ENCODE peak calls at places on chromosomes 11 and 22, in nine cellular contexts. One of them, this sample, is unnamed.

GRCh38 chr22:45968751-45969413 is 8.1 kb downstream of the WNT7B start:
- DNase-seq in heart right ventricle: no peak
- DNase-seq in CD8-positive, alpha-beta T cell: no peak
- DNase-seq in mucosa of descending colon: no peak
- DNase-seq in OCI-LY7: no peak
- DNase-seq in foreskin fibroblast: peak; percentile 44
- DNase-seq in mammary epithelial cell: peak; percentile 86
- DNase-seq in HCT116: peak; percentile 50
- DNase-seq in AG04450: peak; percentile 66
- DNase-seq in this sample: no peak

GRCh38 chr11:111960916-111961315 is 23.8 kb downstream of the DIXDC1 start:
- DNase-seq in HCT116: no peak
- DNase-seq in foreskin fibroblast: no peak
- DNase-seq in AG04450: no peak
- DNase-seq in OCI-LY7: no peak
- DNase-seq in mucosa of descending colon: peak; percentile 55
- DNase-seq in mammary epithelial cell: peak; percentile 96
- DNase-seq in CD8-positive, alpha-beta T cell: no peak
- DNase-seq in heart right ventricle: no peak
- DNase-seq in this sample: no peak

GRCh38 chr11:13939952-13940610 is 22.4 kb upstream of the SPON1 start:
- DNase-seq in HCT116: peak; percentile 44
- DNase-seq in mammary epithelial cell: peak; percentile 64
- DNase-seq in foreskin fibroblast: peak; percentile 53
- DNase-seq in AG04450: no peak
- DNase-seq in CD8-positive, alpha-beta T cell: no peak
- DNase-seq in heart right ventricle: no peak
- DNase-seq in OCI-LY7: no peak
- DNase-seq in mucosa of descending colon: no peak
- DNase-seq in this sample: no peak

GRCh38 chr22:47408409-47408808 is 646.0 kb downstream of the TBC1D22A start:
- DNase-seq in AG04450: no peak
- DNase-seq in mammary epithelial cell: no peak
- DNase-seq in heart right ventricle: no peak
- DNase-seq in CD8-positive, alpha-beta T cell: no peak
- DNase-seq in mucosa of descending colon: no peak
- DNase-seq in OCI-LY7: no peak
- DNase-seq in foreskin fibroblast: no peak
- DNase-seq in HCT116: no peak
- DNase-seq in this sample: no peak

GRCh38 chr11:119916568-119916967 is 187.6 kb upstream of the NECTIN1 start:
- DNase-seq in HCT116: no peak
- DNase-seq in AG04450: no peak
- DNase-seq in CD8-positive, alpha-beta T cell: no peak
- DNase-seq in OCI-LY7: no peak
- DNase-seq in mucosa of descending colon: no peak
- DNase-seq in mammary epithelial cell: no peak
- DNase-seq in heart right ventricle: no peak
- DNase-seq in foreskin fibroblast: no peak
- DNase-seq in this sample: no peak

GRCh38 chr11:87425943-87426342 is 388.2 kb downstream of the TMEM135 start:
- DNase-seq in CD8-positive, alpha-beta T cell: no peak
- DNase-seq in AG04450: no peak
- DNase-seq in mammary epithelial cell: no peak
- DNase-seq in OCI-LY7: no peak
- DNase-seq in HCT116: no peak
- DNase-seq in foreskin fibroblast: peak; percentile 44
- DNase-seq in mucosa of descending colon: no peak
- DNase-seq in heart right ventricle: no peak
- DNase-seq in this sample: no peak

GRCh38 chr11:104291646-104292045 is 127.7 kb upstream of the PDGFD start:
- DNase-seq in AG04450: no peak
- DNase-seq in HCT116: no peak
- DNase-seq in CD8-positive, alpha-beta T cell: no peak
- DNase-seq in heart right ventricle: no peak
- DNase-seq in foreskin fibroblast: no peak
- DNase-seq in mucosa of descending colon: no peak
- DNase-seq in mammary epithelial cell: no peak
- DNase-seq in OCI-LY7: no peak
- DNase-seq in this sample: no peak

GRCh38 chr22:30460147-30460546 is 11.7 kb downstream of the SEC14L3 start:
- DNase-seq in CD8-positive, alpha-beta T cell: no peak
- DNase-seq in OCI-LY7: no peak
- DNase-seq in AG04450: no peak
- DNase-seq in foreskin fibroblast: no peak
- DNase-seq in HCT116: no peak
- DNase-seq in heart right ventricle: no peak
- DNase-seq in mammary epithelial cell: no peak
- DNase-seq in mucosa of descending colon: no peak
- DNase-seq in this sample: no peak

GRCh38 chr22:44026630-44027511 is 2.8 kb downstream of the PARVB start:
- DNase-seq in HCT116: no peak
- DNase-seq in mammary epithelial cell: no peak
- DNase-seq in heart right ventricle: peak; percentile 88
- DNase-seq in foreskin fibroblast: no peak
- DNase-seq in mucosa of descending colon: peak; percentile 88
- DNase-seq in OCI-LY7: peak; percentile 79
- DNase-seq in AG04450: no peak
- DNase-seq in CD8-positive, alpha-beta T cell: peak; percentile 58
- DNase-seq in this sample: peak; percentile 93

GRCh38 chr22:23552573-23552972 is 27.5 kb downstream of the IGLL1 start:
- DNase-seq in heart right ventricle: no peak
- DNase-seq in AG04450: no peak
- DNase-seq in CD8-positive, alpha-beta T cell: no peak
- DNase-seq in mucosa of descending colon: no peak
- DNase-seq in HCT116: no peak
- DNase-seq in mammary epithelial cell: no peak
- DNase-seq in OCI-LY7: no peak
- DNase-seq in foreskin fibroblast: no peak
- DNase-seq in this sample: no peak

GRCh38 chr11:28833670-28834069 is 725.5 kb downstream of the METTL15 start:
- DNase-seq in HCT116: no peak
- DNase-seq in heart right ventricle: no peak
- DNase-seq in mammary epithelial cell: peak; percentile 82
- DNase-seq in AG04450: peak; percentile 85
- DNase-seq in foreskin fibroblast: peak; percentile 86
- DNase-seq in OCI-LY7: no peak
- DNase-seq in mucosa of descending colon: no peak
- DNase-seq in CD8-positive, alpha-beta T cell: no peak
- DNase-seq in this sample: no peak

GRCh38 chr11:66969584-66970205 is 5.4 kb upstream of the C11orf86 start:
- DNase-seq in HCT116: no peak
- DNase-seq in mammary epithelial cell: no peak
- DNase-seq in foreskin fibroblast: peak; percentile 84
- DNase-seq in AG04450: peak; percentile 66
- DNase-seq in heart right ventricle: no peak
- DNase-seq in mucosa of descending colon: no peak
- DNase-seq in OCI-LY7: no peak
- DNase-seq in CD8-positive, alpha-beta T cell: no peak
- DNase-seq in this sample: no peak

GRCh38 chr11:6611092-6612007 is 666 bp downstream of the TAF10 start:
- DNase-seq in HCT116: no peak
- DNase-seq in foreskin fibroblast: no peak
- DNase-seq in CD8-positive, alpha-beta T cell: peak; percentile 46
- DNase-seq in mucosa of descending colon: peak; percentile 80
- DNase-seq in mammary epithelial cell: peak; percentile 14
- DNase-seq in heart right ventricle: peak; percentile 43
- DNase-seq in OCI-LY7: peak; percentile 30
- DNase-seq in AG04450: no peak
- DNase-seq in this sample: no peak

GRCh38 chr11:107567739-107568335 is 2.3 kb upstream of the ALKBH8 start:
- DNase-seq in CD8-positive, alpha-beta T cell: no peak
- DNase-seq in HCT116: no peak
- DNase-seq in AG04450: no peak
- DNase-seq in mammary epithelial cell: no peak
- DNase-seq in OCI-LY7: peak; percentile 80
- DNase-seq in mucosa of descending colon: no peak
- DNase-seq in heart right ventricle: no peak
- DNase-seq in foreskin fibroblast: no peak
- DNase-seq in this sample: peak; percentile 44

GRCh38 chr11:123064268-123064657 is 2.3 kb upstream of the HSPA8 start:
- DNase-seq in AG04450: no peak
- DNase-seq in heart right ventricle: no peak
- DNase-seq in HCT116: no peak
- DNase-seq in mucosa of descending colon: no peak
- DNase-seq in OCI-LY7: peak; percentile 14
- DNase-seq in foreskin fibroblast: no peak
- DNase-seq in CD8-positive, alpha-beta T cell: no peak
- DNase-seq in mammary epithelial cell: no peak
- DNase-seq in this sample: no peak
- H3K4me3 ChIP-seq in AG04450: no peak overlapping the region
- H3K4me3 ChIP-seq in heart right ventricle: peak overlapping the region; percentile 81
- H3K4me3 ChIP-seq in HCT116: peak overlapping the region; percentile 62
- H3K4me3 ChIP-seq in mucosa of descending colon: no peak overlapping the region
- H3K4me3 ChIP-seq in OCI-LY7: peak overlapping the region; percentile 96
- H3K4me3 ChIP-seq in foreskin fibroblast: peak overlapping the region; percentile 7
- H3K4me3 ChIP-seq in CD8-positive, alpha-beta T cell: peak overlapping the region; percentile 70
- H3K4me3 ChIP-seq in mammary epithelial cell: no peak overlapping the region
- H3K4me3 ChIP-seq in this sample: peak overlapping the region; percentile 88

GRCh38 chr11:34653851-34654490 is 33.1 kb downstream of the EHF start:
- DNase-seq in mucosa of descending colon: peak; percentile 57
- DNase-seq in foreskin fibroblast: peak; percentile 99
- DNase-seq in AG04450: peak; percentile 82
- DNase-seq in OCI-LY7: no peak
- DNase-seq in HCT116: peak; percentile 93
- DNase-seq in heart right ventricle: no peak
- DNase-seq in mammary epithelial cell: peak; percentile 98
- DNase-seq in CD8-positive, alpha-beta T cell: no peak
- DNase-seq in this sample: no peak
- TF ChIP-seq CTCF in mucosa of descending colon: no peak
- TF ChIP-seq CTCF in foreskin fibroblast: peak; percentile 6
- TF ChIP-seq CTCF in AG04450: peak; percentile 20
- TF ChIP-seq CTCF in OCI-LY7: no peak
- TF ChIP-seq CTCF in HCT116: no peak
- TF ChIP-seq CTCF in heart right ventricle: no peak
- TF ChIP-seq CTCF in mammary epithelial cell: no peak
- TF ChIP-seq CTCF in CD8-positive, alpha-beta T cell: no peak
- TF ChIP-seq CTCF in this sample: no peak

GRCh38 chr11:908273-908672 is 2.3 kb downstream of the CHID1 start:
- DNase-seq in foreskin fibroblast: no peak
- DNase-seq in heart right ventricle: no peak
- DNase-seq in HCT116: no peak
- DNase-seq in mammary epithelial cell: peak; percentile 21
- DNase-seq in OCI-LY7: no peak
- DNase-seq in AG04450: no peak
- DNase-seq in CD8-positive, alpha-beta T cell: no peak
- DNase-seq in mucosa of descending colon: no peak
- DNase-seq in this sample: no peak

GRCh38 chr11:910044-910588 is 494 bp downstream of the CHID1 start:
- DNase-seq in AG04450: no peak
- DNase-seq in heart right ventricle: no peak
- DNase-seq in foreskin fibroblast: no peak
- DNase-seq in CD8-positive, alpha-beta T cell: no peak
- DNase-seq in mucosa of descending colon: no peak
- DNase-seq in mammary epithelial cell: no peak
- DNase-seq in HCT116: no peak
- DNase-seq in OCI-LY7: peak; percentile 25
- DNase-seq in this sample: no peak

GRCh38 chr11:910589-911030 is at the start of gene CHID1:
- DNase-seq in mammary epithelial cell: peak; percentile 86
- DNase-seq in mucosa of descending colon: peak; percentile 92
- DNase-seq in AG04450: no peak
- DNase-seq in HCT116: peak; percentile 51
- DNase-seq in OCI-LY7: peak; percentile 89
- DNase-seq in heart right ventricle: peak; percentile 86
- DNase-seq in foreskin fibroblast: peak; percentile 78
- DNase-seq in CD8-positive, alpha-beta T cell: peak; percentile 79
- DNase-seq in this sample: peak; percentile 39

GRCh38 chr11:907668-908067 is 2.9 kb downstream of the CHID1 start:
- DNase-seq in foreskin fibroblast: no peak
- DNase-seq in heart right ventricle: no peak
- DNase-seq in AG04450: no peak
- DNase-seq in mucosa of descending colon: no peak
- DNase-seq in CD8-positive, alpha-beta T cell: no peak
- DNase-seq in OCI-LY7: peak; percentile 56
- DNase-seq in HCT116: no peak
- DNase-seq in mammary epithelial cell: no peak
- DNase-seq in this sample: no peak

DNA sequence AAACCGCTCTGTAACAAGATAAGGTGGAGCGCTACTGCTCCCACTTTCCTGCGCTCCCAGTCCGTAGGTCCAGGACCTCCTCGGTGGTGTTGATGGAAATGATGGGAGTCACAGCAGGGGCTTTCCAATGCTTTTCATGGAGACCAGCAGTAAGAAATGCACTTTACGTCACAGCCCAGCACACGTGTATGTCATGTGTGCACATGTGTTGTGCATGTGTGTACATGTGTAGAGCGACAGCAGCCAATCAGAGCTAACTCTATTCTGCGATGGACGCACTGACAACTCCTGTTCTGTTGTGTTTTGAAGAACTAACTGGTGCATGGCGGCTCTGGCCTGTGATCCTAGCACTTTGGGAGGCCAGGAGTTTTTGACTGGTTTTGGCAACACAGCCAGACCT is 1.2 kb downstream of the CHID1 start:
- DNase-seq in OCI-LY7: no peak
- DNase-seq in HCT116: no peak
- DNase-seq in heart right ventricle: no peak
- DNase-seq in foreskin fibroblast: no peak
- DNase-seq in mucosa of descending colon: no peak
- DNase-seq in mammary epithelial cell: no peak
- DNase-seq in AG04450: no peak
- DNase-seq in CD8-positive, alpha-beta T cell: no peak
- DNase-seq in this sample: no peak
- H3K4me3 ChIP-seq in OCI-LY7: peak overlapping the region; percentile 88
- H3K4me3 ChIP-seq in HCT116: peak overlapping the region; percentile 85
- H3K4me3 ChIP-seq in heart right ventricle: peak overlapping the region; percentile 88
- H3K4me3 ChIP-seq in foreskin fibroblast: peak overlapping the region; percentile 88
- H3K4me3 ChIP-seq in mucosa of descending colon: no peak overlapping the region
- H3K4me3 ChIP-seq in mammary epithelial cell: peak overlapping the region; percentile 88
- H3K4me3 ChIP-seq in AG04450: peak overlapping the region; percentile 87
- H3K4me3 ChIP-seq in CD8-positive, alpha-beta T cell: no peak overlapping the region
- H3K4me3 ChIP-seq in this sample: peak overlapping the region; percentile 93

GRCh38 chr22:38984224-38984623 is 2.1 kb downstream of the APOBEC3B start:
- DNase-seq in mucosa of descending colon: no peak
- DNase-seq in HCT116: no peak
- DNase-seq in heart right ventricle: no peak
- DNase-seq in AG04450: no peak
- DNase-seq in OCI-LY7: peak; percentile 50
- DNase-seq in mammary epithelial cell: no peak
- DNase-seq in foreskin fibroblast: no peak
- DNase-seq in CD8-positive, alpha-beta T cell: no peak
- DNase-seq in this sample: no peak

GRCh38 chr22:38982008-38982927 is at the start of gene APOBEC3B:
- DNase-seq in CD8-positive, alpha-beta T cell: peak; percentile 51
- DNase-seq in AG04450: peak; percentile 84
- DNase-seq in foreskin fibroblast: peak; percentile 91
- DNase-seq in HCT116: peak; percentile 81
- DNase-seq in OCI-LY7: peak; percentile 47
- DNase-seq in heart right ventricle: peak; percentile 90
- DNase-seq in mammary epithelial cell: peak; percentile 93
- DNase-seq in mucosa of descending colon: peak; percentile 89
- DNase-seq in this sample: peak; percentile 80

GRCh38 chr22:38981659-38982007 is 514 bp upstream of the APOBEC3B start:
- DNase-seq in mammary epithelial cell: no peak
- DNase-seq in HCT116: no peak
- DNase-seq in OCI-LY7: no peak
- DNase-seq in CD8-positive, alpha-beta T cell: no peak
- DNase-seq in mucosa of descending colon: peak; percentile 40
- DNase-seq in heart right ventricle: no peak
- DNase-seq in AG04450: no peak
- DNase-seq in foreskin fibroblast: no peak
- DNase-seq in this sample: no peak

GRCh38 chr22:38986629-38987028 is 4.5 kb downstream of the APOBEC3B start:
- DNase-seq in mucosa of descending colon: peak; percentile 14
- DNase-seq in AG04450: no peak
- DNase-seq in foreskin fibroblast: no peak
- DNase-seq in heart right ventricle: no peak
- DNase-seq in HCT116: no peak
- DNase-seq in mammary epithelial cell: no peak
- DNase-seq in CD8-positive, alpha-beta T cell: no peak
- DNase-seq in OCI-LY7: no peak
- DNase-seq in this sample: no peak

GRCh38 chr22:38981005-38981658 is 1.0 kb upstream of the APOBEC3B start:
- DNase-seq in foreskin fibroblast: peak; percentile 17
- DNase-seq in mammary epithelial cell: peak; percentile 63
- DNase-seq in heart right ventricle: no peak
- DNase-seq in HCT116: peak; percentile 37
- DNase-seq in AG04450: no peak
- DNase-seq in CD8-positive, alpha-beta T cell: no peak
- DNase-seq in mucosa of descending colon: peak; percentile 61
- DNase-seq in OCI-LY7: peak; percentile 26
- DNase-seq in this sample: no peak
- TF ChIP-seq CTCF in foreskin fibroblast: peak; percentile 13
- TF ChIP-seq CTCF in mammary epithelial cell: peak; percentile 42
- TF ChIP-seq CTCF in heart right ventricle: no peak
- TF ChIP-seq CTCF in HCT116: peak; percentile 40
- TF ChIP-seq CTCF in AG04450: peak; percentile 53
- TF ChIP-seq CTCF in CD8-positive, alpha-beta T cell: no peak
- TF ChIP-seq CTCF in mucosa of descending colon: no peak
- TF ChIP-seq CTCF in OCI-LY7: peak; percentile 68
- TF ChIP-seq CTCF in this sample: peak; percentile 61

This sample was measured in GM12864.